ENCODE peak calls at places on chromosomes 6 and 20, in eight cellular contexts. Z is cardiac fibroblast; F is RCC 7860; R is activated CD4-positive, alpha-beta T cell treated with anti-CD3 and anti-CD28 coated beads, Interleukin-2, amount 50 U/mL, for 48 hours; H is epithelial cell of esophagus; B is stromal cell of bone marrow; Y is right atrium auricular region; M is T-cell. L is an unnamed sample.

GRCh38 chr6:113564401-113565161 is 292.6 kb upstream of the MARCKS start:
- DNase-seq in Z (peak; percentile 98), F (no peak), R (no peak), H (peak; percentile 21), B (peak; percentile 79), Y (peak; percentile 82), M (no peak), L (peak; percentile 88)

GRCh38 chr6:151160869-151161268 is 78.9 kb upstream of the AKAP12 start:
- DNase-seq in Z (no peak), F (no peak), R (no peak), H (peak; percentile 51), B (no peak), Y (no peak), M (no peak), L (peak; percentile 87)

GRCh38 chr20:64053841-64054661 is 4.6 kb upstream of the SOX18 start:
- DNase-seq in Z (peak; percentile 94), F (peak; percentile 41), R (no peak), H (no peak), B (no peak), Y (peak; percentile 73), M (no peak), L (no peak)

GRCh38 chr20:58309607-58310290 is at the start of gene RAB22A:
- DNase-seq in Z (peak; percentile 92), F (peak; percentile 81), R (peak; percentile 76), H (peak; percentile 88), B (peak; percentile 49), Y (peak; percentile 81), M (peak; percentile 81), L (peak; percentile 82)

GRCh38 chr20:23926526-23926880 is 47.0 kb upstream of the CST5 start:
- DNase-seq in Z (no peak), F (no peak), R (no peak), H (no peak), B (no peak), Y (no peak), M (no peak), L (no peak)

GRCh38 chr20:41059236-41059635 is 30.6 kb downstream of the TOP1 start:
- DNase-seq in Z (no peak), F (no peak), R (no peak), H (no peak), B (no peak), Y (no peak), M (no peak), L (no peak)

GRCh38 chr20:34111057-34111711 is 859 bp downstream of the EIF2S2 start:
- DNase-seq in Z (peak; percentile 87), F (no peak), R (no peak), H (peak; percentile 75), B (peak; percentile 37), Y (no peak), M (no peak), L (no peak)

GRCh38 chr6:11769816-11770545 is 8.6 kb downstream of the ADTRP start:
- DNase-seq in Z (no peak), F (no peak), R (no peak), H (peak; percentile 75), B (no peak), Y (no peak), M (no peak), L (no peak)

GRCh38 chr20:58842276-58842675 is 8.4 kb downstream of the GNAS-AS1 start:
- DNase-seq in Z (no peak), F (no peak), R (no peak), H (no peak), B (no peak), Y (no peak), M (no peak), L (no peak)

GRCh38 chr20:50575869-50576720 is 65.9 kb downstream of the PTPN1 start:
- DNase-seq in Z (peak; percentile 78), F (peak; percentile 34), R (peak; percentile 76), H (peak; percentile 60), B (peak; percentile 27), Y (peak; percentile 72), M (peak; percentile 49), L (peak; percentile 58)

GRCh38 chr6:112331306-112331705 is 15.8 kb upstream of the RFPL4B start:
- DNase-seq in Z (peak; percentile 14), F (no peak), R (no peak), H (peak; percentile 93), B (no peak), Y (no peak), M (no peak), L (no peak)

GRCh38 chr6:106773482-106773881 is 144.1 kb downstream of the QRSL1 start:
- DNase-seq in Z (no peak), F (no peak), R (no peak), H (peak; percentile 89), B (no peak), Y (no peak), M (no peak), L (no peak)

GRCh38 chr6:126112171-126112632 is 125.9 kb downstream of the TRMT11 start:
- DNase-seq in Z (peak; percentile 47), F (no peak), R (no peak), H (peak; percentile 69), B (peak; percentile 61), Y (no peak), M (no peak), L (no peak)

GRCh38 chr6:6006428-6007310 is at the start of gene NRN1:
- DNase-seq in Z (no peak), F (no peak), R (no peak), H (no peak), B (no peak), Y (no peak), M (no peak), L (no peak)

GRCh38 chr20:14956026-14956425 is 618.6 kb upstream of the FLRT3 start:
- DNase-seq in Z (no peak), F (no peak), R (no peak), H (no peak), B (no peak), Y (no peak), M (no peak), L (no peak)

GRCh38 chr20:62062661-62063600 is 2.8 kb downstream of the TAF4 start:
- DNase-seq in Z (no peak), F (no peak), R (no peak), H (no peak), B (no peak), Y (no peak), M (no peak), L (no peak)

GRCh38 chr6:167141667-167142432 is 15.9 kb downstream of the GPR31 start:
- DNase-seq in Z (peak; percentile 35), F (no peak), R (peak; percentile 69), H (peak; percentile 31), B (no peak), Y (no peak), M (peak; percentile 50), L (peak; percentile 51)

GRCh38 chr6:52534966-52535390 is 41.9 kb downstream of the TRAM2 start:
- DNase-seq in Z (no peak), F (peak; percentile 11), R (peak; percentile 44), H (no peak), B (no peak), Y (no peak), M (no peak), L (no peak)

GRCh38 chr6:69722683-69723082 is 74.1 kb downstream of the LMBRD1 start:
- DNase-seq in Z (no peak), F (no peak), R (no peak), H (no peak), B (no peak), Y (no peak), M (no peak), L (no peak)

GRCh38 chr6:147205690-147206600 is 1.7 kb downstream of the STXBP5 start:
- DNase-seq in Z (peak; percentile 59), F (peak; percentile 19), R (no peak), H (no peak), B (no peak), Y (no peak), M (no peak), L (peak; percentile 16)

GRCh38 chr6:106562001-106562400 is 67.3 kb downstream of the RTN4IP1 start:
- DNase-seq in Z (peak; percentile 8), F (no peak), R (no peak), H (peak; percentile 84), B (no peak), Y (no peak), M (no peak), L (no peak)

GRCh38 chr6:146598785-146599405 is at the start of gene ADGB:
- DNase-seq in Z (peak; percentile 69), F (no peak), R (no peak), H (peak; percentile 64), B (peak; percentile 35), Y (no peak), M (no peak), L (peak; percentile 43)

GRCh38 chr20:33859157-33859695 is 48.1 kb downstream of the CHMP4B start:
- DNase-seq in Z (peak; percentile 53), F (no peak), R (peak; percentile 21), H (no peak), B (no peak), Y (no peak), M (peak; percentile 20), L (peak; percentile 12)

GRCh38 chr6:41346435-41346834 is 11.0 kb downstream of the NCR2 start:
- DNase-seq in Z (no peak), F (no peak), R (no peak), H (no peak), B (no peak), Y (no peak), M (no peak), L (no peak)